ENCODE peak calls at places on chromosomes 3 and 15, in seven cellular contexts. One of them, this sample, is unnamed.

GRCh38 chr3:17544632-17545031 is 197.8 kb downstream of the TBC1D5 start:
- DNase-seq in fibroblast of mammary gland: peak
- DNase-seq in B cell: no peak
- DNase-seq in AG09319: no peak
- DNase-seq in RWPE1: no peak
- DNase-seq in GM12891: no peak
- DNase-seq in CD8-positive, alpha-beta T cell: no peak
- DNase-seq in this sample: no peak

GRCh38 chr3:79056498-79056897 is 711.3 kb downstream of the ROBO1 start:
- DNase-seq in fibroblast of mammary gland: no peak
- DNase-seq in B cell: no peak
- DNase-seq in AG09319: no peak
- DNase-seq in RWPE1: no peak
- DNase-seq in GM12891: no peak
- DNase-seq in CD8-positive, alpha-beta T cell: no peak
- DNase-seq in this sample: no peak

GRCh38 chr3:111068574-111068973 is 3.0 kb upstream of the NECTIN3 start:
- DNase-seq in fibroblast of mammary gland: no peak
- DNase-seq in B cell: no peak
- DNase-seq in AG09319: no peak
- DNase-seq in RWPE1: no peak
- DNase-seq in GM12891: no peak
- DNase-seq in CD8-positive, alpha-beta T cell: no peak
- DNase-seq in this sample: no peak

GRCh38 chr3:104564045-104564643 is 802.6 kb upstream of the ALCAM start:
- DNase-seq in fibroblast of mammary gland: peak
- DNase-seq in B cell: peak
- DNase-seq in AG09319: peak
- DNase-seq in RWPE1: no peak
- DNase-seq in GM12891: no peak
- DNase-seq in CD8-positive, alpha-beta T cell: peak
- DNase-seq in this sample: peak

GRCh38 chr3:185507883-185508282 is 9.0 kb upstream of the TMEM41A start:
- DNase-seq in fibroblast of mammary gland: no peak
- DNase-seq in B cell: no peak
- DNase-seq in AG09319: no peak
- DNase-seq in RWPE1: no peak
- DNase-seq in GM12891: no peak
- DNase-seq in CD8-positive, alpha-beta T cell: no peak
- DNase-seq in this sample: no peak

GRCh38 chr3:157447026-157447694 is 10.5 kb downstream of the PTX3 start:
- DNase-seq in fibroblast of mammary gland: peak
- DNase-seq in B cell: no peak
- DNase-seq in AG09319: no peak
- DNase-seq in RWPE1: peak
- DNase-seq in GM12891: no peak
- DNase-seq in CD8-positive, alpha-beta T cell: no peak
- DNase-seq in this sample: no peak

GRCh38 chr15:57505949-57506391 is 85.7 kb upstream of the MYZAP start:
- DNase-seq in fibroblast of mammary gland: no peak
- DNase-seq in B cell: no peak
- DNase-seq in AG09319: no peak
- DNase-seq in RWPE1: peak
- DNase-seq in GM12891: no peak
- DNase-seq in CD8-positive, alpha-beta T cell: no peak
- DNase-seq in this sample: no peak

GRCh38 chr15:48481802-48482201 is 150.6 kb downstream of the DUT start:
- DNase-seq in fibroblast of mammary gland: no peak
- DNase-seq in B cell: no peak
- DNase-seq in AG09319: no peak
- DNase-seq in RWPE1: no peak
- DNase-seq in GM12891: no peak
- DNase-seq in CD8-positive, alpha-beta T cell: no peak
- DNase-seq in this sample: no peak

GRCh38 chr15:60760646-60761504 is 281.9 kb upstream of the ICE2 start:
- DNase-seq in fibroblast of mammary gland: peak
- DNase-seq in B cell: no peak
- DNase-seq in AG09319: no peak
- DNase-seq in RWPE1: peak
- DNase-seq in GM12891: no peak
- DNase-seq in CD8-positive, alpha-beta T cell: no peak
- DNase-seq in this sample: no peak

GRCh38 chr3:195139876-195140240 is 131.1 kb downstream of the XXYLT1 start:
- DNase-seq in fibroblast of mammary gland: peak
- DNase-seq in B cell: no peak
- DNase-seq in AG09319: no peak
- DNase-seq in RWPE1: peak
- DNase-seq in GM12891: no peak
- DNase-seq in CD8-positive, alpha-beta T cell: no peak
- DNase-seq in this sample: no peak

GRCh38 chr3:43894176-43895049 is 203.7 kb downstream of the ABHD5 start:
- DNase-seq in fibroblast of mammary gland: peak
- DNase-seq in B cell: no peak
- DNase-seq in AG09319: no peak
- DNase-seq in RWPE1: peak
- DNase-seq in GM12891: no peak
- DNase-seq in CD8-positive, alpha-beta T cell: no peak
- DNase-seq in this sample: peak

GRCh38 chr3:43909149-43909548 is 218.4 kb downstream of the ABHD5 start:
- DNase-seq in fibroblast of mammary gland: peak
- DNase-seq in B cell: no peak
- DNase-seq in AG09319: no peak
- DNase-seq in RWPE1: no peak
- DNase-seq in GM12891: no peak
- DNase-seq in CD8-positive, alpha-beta T cell: no peak
- DNase-seq in this sample: no peak

GRCh38 chr3:110533089-110533488 is 538.5 kb upstream of the NECTIN3 start:
- DNase-seq in fibroblast of mammary gland: peak
- DNase-seq in B cell: no peak
- DNase-seq in AG09319: no peak
- DNase-seq in RWPE1: no peak
- DNase-seq in GM12891: no peak
- DNase-seq in CD8-positive, alpha-beta T cell: no peak
- DNase-seq in this sample: no peak

GRCh38 chr3:10187295-10187876 is 22.7 kb downstream of the IRAK2 start:
- DNase-seq in fibroblast of mammary gland: no peak
- DNase-seq in B cell: no peak
- DNase-seq in AG09319: no peak
- DNase-seq in RWPE1: no peak
- DNase-seq in GM12891: no peak
- DNase-seq in CD8-positive, alpha-beta T cell: no peak
- DNase-seq in this sample: no peak

GRCh38 chr3:65810277-65810676 is 228.4 kb downstream of the MAGI1 start:
- DNase-seq in fibroblast of mammary gland: peak
- DNase-seq in B cell: no peak
- DNase-seq in AG09319: no peak
- DNase-seq in RWPE1: no peak
- DNase-seq in GM12891: no peak
- DNase-seq in CD8-positive, alpha-beta T cell: no peak
- DNase-seq in this sample: no peak

GRCh38 chr15:84734794-84735479 is 13.5 kb upstream of the ZNF592 start:
- DNase-seq in fibroblast of mammary gland: no peak
- DNase-seq in B cell: peak
- DNase-seq in AG09319: no peak
- DNase-seq in RWPE1: no peak
- DNase-seq in GM12891: no peak
- DNase-seq in CD8-positive, alpha-beta T cell: peak
- DNase-seq in this sample: no peak

GRCh38 chr3:75015280-75015679 is 400.8 kb upstream of the CNTN3 start:
- DNase-seq in fibroblast of mammary gland: no peak
- DNase-seq in B cell: no peak
- DNase-seq in AG09319: no peak
- DNase-seq in RWPE1: no peak
- DNase-seq in GM12891: no peak
- DNase-seq in CD8-positive, alpha-beta T cell: no peak
- DNase-seq in this sample: no peak

GRCh38 chr3:146953523-146954125 is 348.5 kb upstream of the PLSCR5 start:
- DNase-seq in fibroblast of mammary gland: peak
- DNase-seq in B cell: no peak
- DNase-seq in AG09319: no peak
- DNase-seq in RWPE1: no peak
- DNase-seq in GM12891: no peak
- DNase-seq in CD8-positive, alpha-beta T cell: no peak
- DNase-seq in this sample: no peak

GRCh38 chr15:35737521-35737920 is 191.6 kb upstream of the DPH6 start:
- DNase-seq in fibroblast of mammary gland: no peak
- DNase-seq in B cell: no peak
- DNase-seq in AG09319: no peak
- DNase-seq in RWPE1: no peak
- DNase-seq in GM12891: no peak
- DNase-seq in CD8-positive, alpha-beta T cell: no peak
- DNase-seq in this sample: no peak

GRCh38 chr3:175238848-175239247 is 379.7 kb downstream of the NAALADL2 start:
- DNase-seq in fibroblast of mammary gland: no peak
- DNase-seq in B cell: no peak
- DNase-seq in AG09319: no peak
- DNase-seq in RWPE1: no peak
- DNase-seq in GM12891: no peak
- DNase-seq in CD8-positive, alpha-beta T cell: no peak
- DNase-seq in this sample: no peak

GRCh38 chr3:187919535-187919934 is 174.3 kb upstream of the BCL6 start:
- DNase-seq in fibroblast of mammary gland: no peak
- DNase-seq in B cell: no peak
- DNase-seq in AG09319: no peak
- DNase-seq in RWPE1: no peak
- DNase-seq in GM12891: no peak
- DNase-seq in CD8-positive, alpha-beta T cell: no peak
- DNase-seq in this sample: no peak

GRCh38 chr3:149086232-149086988 is at the start of gene HLTF:
- DNase-seq in fibroblast of mammary gland: peak
- DNase-seq in B cell: peak
- DNase-seq in AG09319: peak
- DNase-seq in RWPE1: peak
- DNase-seq in GM12891: peak
- DNase-seq in CD8-positive, alpha-beta T cell: peak
- DNase-seq in this sample: peak

GRCh38 chr3:66763294-66763693 is 234.8 kb upstream of the KBTBD8 start:
- DNase-seq in fibroblast of mammary gland: peak
- DNase-seq in B cell: no peak
- DNase-seq in AG09319: peak
- DNase-seq in RWPE1: peak
- DNase-seq in GM12891: no peak
- DNase-seq in CD8-positive, alpha-beta T cell: no peak
- DNase-seq in this sample: no peak

GRCh38 chr15:101124731-101125558 is 126.9 kb downstream of the CHSY1 start:
- DNase-seq in fibroblast of mammary gland: peak
- DNase-seq in B cell: no peak
- DNase-seq in AG09319: peak
- DNase-seq in RWPE1: no peak
- DNase-seq in GM12891: no peak
- DNase-seq in CD8-positive, alpha-beta T cell: no peak
- DNase-seq in this sample: no peak

GRCh38 chr3:126345641-126346460 is 11.4 kb downstream of the KLF15 start:
- DNase-seq in fibroblast of mammary gland: no peak
- DNase-seq in B cell: peak
- DNase-seq in AG09319: no peak
- DNase-seq in RWPE1: no peak
- DNase-seq in GM12891: no peak
- DNase-seq in CD8-positive, alpha-beta T cell: no peak
- DNase-seq in this sample: no peak

GRCh38 chr15:80068578-80068977 is 9.1 kb downstream of the ZFAND6 start:
- DNase-seq in fibroblast of mammary gland: peak
- DNase-seq in B cell: no peak
- DNase-seq in AG09319: peak
- DNase-seq in RWPE1: no peak
- DNase-seq in GM12891: no peak
- DNase-seq in CD8-positive, alpha-beta T cell: no peak
- DNase-seq in this sample: no peak

This sample was measured in 8988T.